ENCODE peak calls at places on chromosome X, in nine cellular contexts. One of them, this sample, is unnamed.

GRCh38 chrX:150303386-150304097 is 59.6 kb upstream of the MAMLD1 start:
- DNase-seq in BJ: no peak
- DNase-seq in coronary artery: no peak
- DNase-seq in heart left ventricle: no peak
- DNase-seq in HCT116: no peak
- DNase-seq in PC-9: peak
- DNase-seq in A673: no peak
- DNase-seq in NB4: no peak
- DNase-seq in AG04449: no peak
- DNase-seq in this sample: no peak

GRCh38 chrX:34629572-34629971 is 27.5 kb downstream of the TMEM47 start:
- DNase-seq in HCT116: no peak
- DNase-seq in coronary artery: no peak
- DNase-seq in NB4: no peak
- DNase-seq in BJ: peak
- DNase-seq in PC-9: no peak
- DNase-seq in AG04449: peak
- DNase-seq in heart left ventricle: no peak
- DNase-seq in A673: peak
- DNase-seq in this sample: peak

GRCh38 chrX:30141966-30142365 is 73.4 kb upstream of the MAGEB2 start:
- DNase-seq in HCT116: peak
- DNase-seq in AG04449: no peak
- DNase-seq in A673: peak
- DNase-seq in BJ: no peak
- DNase-seq in coronary artery: no peak
- DNase-seq in PC-9: no peak
- DNase-seq in NB4: peak
- DNase-seq in heart left ventricle: no peak
- DNase-seq in this sample: no peak

GRCh38 chrX:103635436-103635835 is 6.7 kb downstream of the TCEAL1 start:
- DNase-seq in HCT116: no peak
- DNase-seq in BJ: no peak
- DNase-seq in PC-9: no peak
- DNase-seq in AG04449: no peak
- DNase-seq in NB4: no peak
- DNase-seq in A673: no peak
- DNase-seq in heart left ventricle: no peak
- DNase-seq in coronary artery: no peak
- DNase-seq in this sample: no peak

GRCh38 chrX:136597356-136597755 is 50.6 kb upstream of the CD40LG start:
- DNase-seq in heart left ventricle: no peak
- DNase-seq in BJ: no peak
- DNase-seq in NB4: no peak
- DNase-seq in coronary artery: no peak
- DNase-seq in PC-9: no peak
- DNase-seq in HCT116: no peak
- DNase-seq in AG04449: no peak
- DNase-seq in A673: no peak
- DNase-seq in this sample: no peak

GRCh38 chrX:115058276-115058675 is 40.9 kb upstream of the IL13RA2 start:
- DNase-seq in heart left ventricle: no peak
- DNase-seq in coronary artery: no peak
- DNase-seq in BJ: peak
- DNase-seq in NB4: no peak
- DNase-seq in A673: peak
- DNase-seq in PC-9: no peak
- DNase-seq in HCT116: no peak
- DNase-seq in AG04449: peak
- DNase-seq in this sample: peak

GRCh38 chrX:154431321-154431720 is 2.8 kb downstream of the ATP6AP1 start:
- DNase-seq in PC-9: no peak
- DNase-seq in coronary artery: no peak
- DNase-seq in A673: no peak
- DNase-seq in heart left ventricle: no peak
- DNase-seq in AG04449: no peak
- DNase-seq in NB4: peak
- DNase-seq in HCT116: no peak
- DNase-seq in BJ: no peak
- DNase-seq in this sample: no peak

GRCh38 chrX:105116541-105116940 is 104.0 kb downstream of the TEX13A start:
- DNase-seq in BJ: no peak
- DNase-seq in coronary artery: no peak
- DNase-seq in NB4: no peak
- DNase-seq in HCT116: no peak
- DNase-seq in PC-9: no peak
- DNase-seq in heart left ventricle: no peak
- DNase-seq in AG04449: no peak
- DNase-seq in A673: no peak
- DNase-seq in this sample: no peak

GRCh38 chrX:29587107-29587506 is 628.3 kb upstream of the MAGEB2 start:
- DNase-seq in heart left ventricle: no peak
- DNase-seq in NB4: no peak
- DNase-seq in A673: no peak
- DNase-seq in AG04449: no peak
- DNase-seq in coronary artery: no peak
- DNase-seq in HCT116: no peak
- DNase-seq in PC-9: no peak
- DNase-seq in BJ: no peak
- DNase-seq in this sample: no peak

GRCh38 chrX:105328773-105329172 is 108.3 kb upstream of the TEX13A start:
- DNase-seq in NB4: no peak
- DNase-seq in BJ: no peak
- DNase-seq in A673: no peak
- DNase-seq in PC-9: no peak
- DNase-seq in heart left ventricle: no peak
- DNase-seq in AG04449: no peak
- DNase-seq in coronary artery: no peak
- DNase-seq in HCT116: no peak
- DNase-seq in this sample: no peak

GRCh38 chrX:68697465-68698125 is 50.1 kb downstream of the STARD8 start:
- DNase-seq in BJ: no peak
- DNase-seq in A673: no peak
- DNase-seq in HCT116: no peak
- DNase-seq in coronary artery: no peak
- DNase-seq in PC-9: no peak
- DNase-seq in NB4: no peak
- DNase-seq in AG04449: no peak
- DNase-seq in heart left ventricle: no peak
- DNase-seq in this sample: no peak

GRCh38 chrX:46376246-46376885 is 168.9 kb downstream of the ZNF674 start:
- DNase-seq in HCT116: peak
- DNase-seq in BJ: no peak
- DNase-seq in AG04449: no peak
- DNase-seq in A673: peak
- DNase-seq in coronary artery: no peak
- DNase-seq in heart left ventricle: no peak
- DNase-seq in NB4: peak
- DNase-seq in PC-9: peak
- DNase-seq in this sample: peak

GRCh38 chrX:37378399-37378798 is 29.2 kb downstream of the PRRG1 start:
- DNase-seq in NB4: no peak
- DNase-seq in HCT116: no peak
- DNase-seq in coronary artery: no peak
- DNase-seq in A673: peak
- DNase-seq in BJ: no peak
- DNase-seq in heart left ventricle: no peak
- DNase-seq in PC-9: no peak
- DNase-seq in AG04449: no peak
- DNase-seq in this sample: no peak

GRCh38 chrX:123731258-123731986 is 1.4 kb downstream of the THOC2 start:
- DNase-seq in heart left ventricle: no peak
- DNase-seq in coronary artery: no peak
- DNase-seq in NB4: peak
- DNase-seq in AG04449: no peak
- DNase-seq in A673: peak
- DNase-seq in HCT116: no peak
- DNase-seq in PC-9: no peak
- DNase-seq in BJ: no peak
- DNase-seq in this sample: no peak

GRCh38 chrX:12153741-12154140 is 15.5 kb downstream of the FRMPD4 start:
- DNase-seq in PC-9: no peak
- DNase-seq in AG04449: no peak
- DNase-seq in NB4: no peak
- DNase-seq in heart left ventricle: no peak
- DNase-seq in BJ: no peak
- DNase-seq in coronary artery: no peak
- DNase-seq in A673: no peak
- DNase-seq in HCT116: no peak
- DNase-seq in this sample: no peak

GRCh38 chrX:30661228-30661627 is 8.0 kb downstream of the GK start:
- DNase-seq in A673: no peak
- DNase-seq in HCT116: no peak
- DNase-seq in BJ: no peak
- DNase-seq in PC-9: no peak
- DNase-seq in AG04449: no peak
- DNase-seq in coronary artery: no peak
- DNase-seq in NB4: no peak
- DNase-seq in heart left ventricle: no peak
- DNase-seq in this sample: no peak

GRCh38 chrX:70421618-70422017 is 1.5 kb upstream of the GDPD2 start:
- DNase-seq in PC-9: no peak
- DNase-seq in BJ: no peak
- DNase-seq in HCT116: no peak
- DNase-seq in coronary artery: no peak
- DNase-seq in NB4: no peak
- DNase-seq in AG04449: no peak
- DNase-seq in A673: no peak
- DNase-seq in heart left ventricle: no peak
- DNase-seq in this sample: no peak

DNA sequence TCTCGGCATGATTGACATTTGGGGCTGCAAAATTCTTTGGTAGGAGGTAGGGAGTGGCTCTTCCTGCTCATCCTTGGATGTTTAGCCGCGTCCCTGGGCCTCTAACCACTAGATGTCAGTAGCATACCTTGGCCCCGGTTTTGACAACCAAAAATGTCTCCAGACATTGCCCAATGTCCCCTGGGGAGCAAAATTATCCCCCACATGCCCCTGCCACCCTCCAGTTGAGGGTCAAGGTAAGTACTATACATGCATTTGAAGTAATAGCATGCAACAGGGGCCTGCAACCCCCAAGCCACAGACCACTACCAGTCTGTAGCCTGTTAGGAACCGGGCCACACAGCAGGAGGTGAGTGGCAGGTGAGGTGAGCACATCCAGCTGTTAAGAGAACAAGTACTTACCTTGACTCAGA is 17.6 kb upstream of the KIAA1210 start:
- DNase-seq in A673: peak
- DNase-seq in AG04449: no peak
- DNase-seq in NB4: peak
- DNase-seq in HCT116: peak
- DNase-seq in coronary artery: no peak
- DNase-seq in BJ: no peak
- DNase-seq in PC-9: peak
- DNase-seq in heart left ventricle: no peak
- DNase-seq in this sample: no peak
- TF ChIP-seq CTCF in A673: peak
- TF ChIP-seq CTCF in AG04449: peak
- TF ChIP-seq CTCF in NB4: peak
- TF ChIP-seq CTCF in HCT116: peak
- TF ChIP-seq CTCF in coronary artery: no peak
- TF ChIP-seq CTCF in BJ: peak
- TF ChIP-seq CTCF in PC-9: peak
- TF ChIP-seq CTCF in heart left ventricle: peak
- TF ChIP-seq CTCF in this sample: peak

GRCh38 chrX:82732861-82733260 is 775.2 kb upstream of the POU3F4 start:
- DNase-seq in NB4: no peak
- DNase-seq in AG04449: no peak
- DNase-seq in coronary artery: no peak
- DNase-seq in heart left ventricle: no peak
- DNase-seq in HCT116: no peak
- DNase-seq in PC-9: no peak
- DNase-seq in BJ: no peak
- DNase-seq in A673: no peak
- DNase-seq in this sample: no peak

GRCh38 chrX:82734140-82734539 is 774.0 kb upstream of the POU3F4 start:
- DNase-seq in heart left ventricle: no peak
- DNase-seq in A673: no peak
- DNase-seq in NB4: no peak
- DNase-seq in HCT116: no peak
- DNase-seq in AG04449: no peak
- DNase-seq in PC-9: no peak
- DNase-seq in coronary artery: no peak
- DNase-seq in BJ: no peak
- DNase-seq in this sample: no peak
- H3K4me3 ChIP-seq in heart left ventricle: no peak
- H3K4me3 ChIP-seq in A673: no peak
- H3K4me3 ChIP-seq in NB4: no peak
- H3K4me3 ChIP-seq in HCT116: no peak
- H3K4me3 ChIP-seq in AG04449: no peak
- H3K4me3 ChIP-seq in PC-9: no peak
- H3K4me3 ChIP-seq in coronary artery: no peak
- H3K4me3 ChIP-seq in BJ: no peak
- H3K4me3 ChIP-seq in this sample: no peak

DNA sequence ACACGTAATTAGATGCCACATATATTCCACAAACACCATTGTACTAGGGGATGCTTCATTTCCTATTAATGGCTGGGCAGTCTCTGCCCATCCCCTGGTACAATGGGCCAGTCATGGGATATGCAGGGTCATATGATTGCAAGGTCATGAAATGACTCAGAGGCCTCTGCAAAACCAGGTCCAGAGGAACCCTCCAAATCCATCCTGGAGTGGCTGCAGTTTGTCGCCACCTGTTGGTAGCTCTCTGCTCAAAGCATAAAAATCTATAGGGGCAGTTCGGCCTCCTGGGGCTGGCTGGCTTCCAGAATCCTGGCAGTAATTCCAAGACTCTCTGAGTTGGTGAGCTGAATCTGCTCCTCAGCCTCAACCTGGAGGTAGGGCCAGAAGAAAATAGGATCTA is 22.9 kb upstream of the PUDP start:
- DNase-seq in heart left ventricle: no peak
- DNase-seq in HCT116: no peak
- DNase-seq in AG04449: no peak
- DNase-seq in BJ: no peak
- DNase-seq in coronary artery: no peak
- DNase-seq in A673: peak
- DNase-seq in PC-9: no peak
- DNase-seq in NB4: peak
- DNase-seq in this sample: no peak
- TF ChIP-seq CTCF in heart left ventricle: no peak
- TF ChIP-seq CTCF in HCT116: peak
- TF ChIP-seq CTCF in AG04449: no peak
- TF ChIP-seq CTCF in BJ: peak
- TF ChIP-seq CTCF in coronary artery: no peak
- TF ChIP-seq CTCF in A673: peak
- TF ChIP-seq CTCF in PC-9: peak
- TF ChIP-seq CTCF in NB4: peak
- TF ChIP-seq CTCF in this sample: peak

DNA sequence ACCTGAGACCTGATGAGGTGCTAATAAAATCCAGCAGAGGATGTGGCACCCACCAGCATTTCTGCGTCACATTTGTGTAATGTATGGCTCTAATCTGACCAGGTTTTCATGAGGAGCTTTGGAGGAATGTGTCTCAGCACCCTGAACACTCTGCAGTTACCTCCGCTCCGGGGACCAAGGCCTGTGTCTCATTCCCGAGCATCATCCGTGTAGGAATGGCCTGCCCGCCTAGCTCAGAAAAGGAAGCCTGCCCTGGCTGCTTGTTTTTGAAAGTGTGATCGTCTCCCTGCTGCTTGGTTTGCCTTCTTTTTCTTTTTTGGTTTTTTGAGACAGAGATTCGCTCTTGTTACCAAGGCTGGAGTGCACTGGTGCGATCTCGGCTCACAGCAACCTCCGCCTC is 73.3 kb downstream of the CRLF2 start:
- DNase-seq in BJ: no peak
- DNase-seq in PC-9: no peak
- DNase-seq in A673: no peak
- DNase-seq in heart left ventricle: no peak
- DNase-seq in AG04449: no peak
- DNase-seq in NB4: no peak
- DNase-seq in HCT116: no peak
- DNase-seq in coronary artery: peak
- DNase-seq in this sample: no peak
- H3K4me3 ChIP-seq in BJ: no peak
- H3K4me3 ChIP-seq in PC-9: no peak
- H3K4me3 ChIP-seq in A673: no peak
- H3K4me3 ChIP-seq in heart left ventricle: no peak
- H3K4me3 ChIP-seq in AG04449: no peak
- H3K4me3 ChIP-seq in NB4: no peak
- H3K4me3 ChIP-seq in HCT116: no peak
- H3K4me3 ChIP-seq in coronary artery: no peak
- H3K4me3 ChIP-seq in this sample: no peak